ENCODE peak calls at places on chromosomes 12 and 14, in six cellular contexts. O is WTC11, U is AG10803, I is adipocyte, L is Peyer's patch, Y is mucosa of gallbladder. K is an unnamed sample.

GRCh38 chr12:5969156-5969973 is 24.3 kb upstream of the ANO2 start:
- DNase-seq in Y (no peak), U (no peak), I (no peak), O (no peak), L (no peak), K (no peak)

GRCh38 chr12:75862692-75863471 is 168.7 kb downstream of the PHLDA1 start:
- DNase-seq in L (no peak), I (peak), Y (no peak), O (no peak), U (peak), K (peak)

GRCh38 chr12:26810330-26810729 is 22.7 kb downstream of the ITPR2 start:
- DNase-seq in I (peak), U (peak), L (no peak), Y (peak), O (peak), K (peak)

GRCh38 chr14:56207626-56208297 is 89.6 kb downstream of the PELI2 start:
- DNase-seq in O (no peak), L (no peak), Y (no peak), U (peak), I (no peak), K (peak)

GRCh38 chr14:50070840-50071548 is 45.4 kb downstream of the VCPKMT start:
- DNase-seq in I (no peak), U (no peak), O (no peak), L (no peak), Y (no peak), K (no peak)

GRCh38 chr12:25257590-25258324 is 7.0 kb upstream of the KRAS start:
- DNase-seq in O (no peak), Y (no peak), I (no peak), L (no peak), U (no peak), K (no peak)

GRCh38 chr12:106303202-106303820 is 778 bp downstream of the TCP11L2 start:
- DNase-seq in L (peak), O (peak), I (peak), Y (peak), U (peak), K (peak)

GRCh38 chr14:77322951-77323350 is 2.1 kb downstream of the GSTZ1 start:
- DNase-seq in I (no peak), L (no peak), U (no peak), O (no peak), Y (no peak), K (no peak)

GRCh38 chr14:62436256-62436655 is 609.0 kb downstream of the KCNH5 start:
- DNase-seq in O (no peak), Y (peak), U (no peak), L (no peak), I (no peak), K (no peak)

GRCh38 chr14:54147285-54147684 is 190.7 kb upstream of the BMP4 start:
- DNase-seq in L (no peak), Y (peak), U (no peak), I (peak), O (no peak), K (peak)

K was measured in GM23248.